ENCODE peak calls at places on chromosome 3, in ten cellular contexts. B is memory B cell; Z is AML-193; A is erythroblast; F is RWPE1; T is anterior cingulate cortex; Y is GM18507; S is C1 segment of cervical spinal cord; U is activated CD4-positive, CD25-positive, alpha-beta regulatory T cell treated with anti-CD3 and anti-CD28 coated beads, Interleukin-2, amount 50 U/mL, for 72 hours; X is CD8-positive, alpha-beta memory T cell. I is an unnamed sample.

GRCh38 chr3:113532698-113533533 is 561 bp downstream of the SIDT1 start:
- DNase-seq in B (peak; percentile 64), Z (no peak), A (peak; percentile 19), F (no peak), T (peak; percentile 48), Y (no peak), S (no peak), U (peak; percentile 46), X (no peak), I (peak; percentile 56)

GRCh38 chr3:171982829-171983228 is 56.5 kb upstream of the FNDC3B start:
- DNase-seq in B (no peak), Z (no peak), A (no peak), F (no peak), T (no peak), Y (no peak), S (no peak), U (no peak), X (no peak), I (no peak)

GRCh38 chr3:22263042-22263441 is 512.0 kb upstream of the ZNF385D start:
- DNase-seq in B (no peak), Z (no peak), A (no peak), F (peak; percentile 14), T (no peak), Y (no peak), S (no peak), U (no peak), X (no peak), I (no peak)

GRCh38 chr3:31213869-31214486 is 318.7 kb upstream of the STT3B start:
- DNase-seq in B (no peak), Z (peak; percentile 56), A (no peak), F (no peak), T (no peak), Y (no peak), S (no peak), U (no peak), X (peak; percentile 67), I (no peak)

GRCh38 chr3:14847613-14848541 is 29.1 kb downstream of the FGD5 start:
- DNase-seq in B (no peak), Z (no peak), A (no peak), F (peak; percentile 8), T (no peak), Y (peak; percentile 38), S (no peak), U (no peak), X (no peak), I (no peak)

GRCh38 chr3:99678023-99678422 is 39.6 kb downstream of the COL8A1 start:
- DNase-seq in B (no peak), Z (no peak), A (no peak), F (no peak), T (no peak), Y (no peak), S (no peak), U (no peak), X (no peak), I (no peak)

GRCh38 chr3:132593950-132594328 is 3.1 kb upstream of the ACKR4 start:
- DNase-seq in B (no peak), Z (no peak), A (no peak), F (peak; percentile 69), T (no peak), Y (no peak), S (no peak), U (no peak), X (no peak), I (no peak)

GRCh38 chr3:82802501-82802900 is 1041.1 kb upstream of the GBE1 start:
- DNase-seq in B (no peak), Z (no peak), A (no peak), F (peak; percentile 29), T (no peak), Y (no peak), S (no peak), U (no peak), X (no peak), I (no peak)

GRCh38 chr3:194121881-194122280 is 14.1 kb upstream of the HES1 start:
- DNase-seq in B (no peak), Z (no peak), A (no peak), F (peak; percentile 72), T (no peak), Y (no peak), S (no peak), U (no peak), X (no peak), I (no peak)

GRCh38 chr3:156787926-156788663 is 38.1 kb upstream of the LEKR1 start:
- DNase-seq in B (no peak), Z (no peak), A (peak; percentile 14), F (peak; percentile 92), T (no peak), Y (no peak), S (no peak), U (no peak), X (no peak), I (no peak)

GRCh38 chr3:31958721-31959152 is 22.3 kb downstream of the OSBPL10 start:
- DNase-seq in B (no peak), Z (no peak), A (no peak), F (no peak), T (no peak), Y (no peak), S (no peak), U (no peak), X (no peak), I (peak; percentile 5)

GRCh38 chr3:155217591-155217990 is 75.9 kb downstream of the STRIT1 start:
- DNase-seq in B (no peak), Z (no peak), A (no peak), F (peak; percentile 26), T (no peak), Y (no peak), S (no peak), U (no peak), X (no peak), I (no peak)

GRCh38 chr3:28576590-28577220 is 228.1 kb upstream of the AZI2 start:
- DNase-seq in B (no peak), Z (no peak), A (no peak), F (no peak), T (peak; percentile 20), Y (no peak), S (no peak), U (no peak), X (no peak), I (peak; percentile 54)

GRCh38 chr3:31240466-31240865 is 292.3 kb upstream of the STT3B start:
- DNase-seq in B (no peak), Z (no peak), A (no peak), F (no peak), T (no peak), Y (no peak), S (no peak), U (no peak), X (no peak), I (no peak)

GRCh38 chr3:150132101-150132749 is 161.5 kb upstream of the PFN2 start:
- DNase-seq in B (no peak), Z (no peak), A (no peak), F (no peak), T (no peak), Y (no peak), S (no peak), U (no peak), X (no peak), I (peak; percentile 26)

GRCh38 chr3:114409291-114409690 is 115.5 kb downstream of the TIGIT start:
- DNase-seq in B (no peak), Z (no peak), A (no peak), F (no peak), T (no peak), Y (no peak), S (no peak), U (no peak), X (no peak), I (peak; percentile 82)

GRCh38 chr3:123853686-123854372 is 30.3 kb downstream of the MYLK start:
- DNase-seq in B (no peak), Z (no peak), A (no peak), F (no peak), T (no peak), Y (no peak), S (no peak), U (no peak), X (no peak), I (no peak)

GRCh38 chr3:46863261-46863782 is at the start of gene MYL3:
- DNase-seq in B (no peak), Z (no peak), A (no peak), F (no peak), T (no peak), Y (no peak), S (no peak), U (no peak), X (no peak), I (no peak)

GRCh38 chr3:127133971-127134370 is 59.0 kb upstream of the PRR23E start:
- DNase-seq in B (no peak), Z (no peak), A (no peak), F (no peak), T (no peak), Y (no peak), S (no peak), U (no peak), X (no peak), I (no peak)

GRCh38 chr3:184368804-184369183 is 7.3 kb downstream of the POLR2H start:
- DNase-seq in B (no peak), Z (no peak), A (no peak), F (no peak), T (peak; percentile 27), Y (no peak), S (peak; percentile 78), U (no peak), X (no peak), I (no peak)

GRCh38 chr3:14633819-14634424 is 17.6 kb upstream of the CCDC174 start:
- DNase-seq in B (peak; percentile 38), Z (peak; percentile 85), A (peak; percentile 86), F (no peak), T (peak; percentile 30), Y (peak; percentile 42), S (no peak), U (peak; percentile 60), X (peak; percentile 43), I (peak; percentile 59)

GRCh38 chr3:62144482-62144881 is 228.9 kb downstream of the FEZF2 start:
- DNase-seq in B (no peak), Z (no peak), A (no peak), F (no peak), T (no peak), Y (no peak), S (no peak), U (no peak), X (no peak), I (no peak)

GRCh38 chr3:27357665-27358258 is 11.4 kb downstream of the NEK10 start:
- DNase-seq in B (peak; percentile 33), Z (peak; percentile 74), A (peak; percentile 62), F (peak; percentile 20), T (no peak), Y (peak; percentile 26), S (no peak), U (peak; percentile 39), X (peak; percentile 42), I (peak; percentile 58)

GRCh38 chr3:32866533-32866932 is 48.7 kb downstream of the TRIM71 start:
- DNase-seq in B (no peak), Z (no peak), A (no peak), F (no peak), T (no peak), Y (no peak), S (no peak), U (no peak), X (no peak), I (no peak)

GRCh38 chr3:119937229-119937628 is 155.3 kb downstream of the NR1I2 start:
- DNase-seq in B (no peak), Z (no peak), A (no peak), F (no peak), T (no peak), Y (peak; percentile 29), S (no peak), U (no peak), X (peak; percentile 47), I (no peak)

GRCh38 chr3:182808041-182808765 is 14.9 kb downstream of the ATP11B start:
- DNase-seq in B (no peak), Z (no peak), A (no peak), F (no peak), T (no peak), Y (no peak), S (no peak), U (no peak), X (no peak), I (no peak)

GRCh38 chr3:79361748-79362378 is 405.9 kb downstream of the ROBO1 start:
- DNase-seq in B (no peak), Z (peak; percentile 64), A (peak; percentile 45), F (peak; percentile 5), T (no peak), Y (no peak), S (no peak), U (no peak), X (no peak), I (peak; percentile 6)

GRCh38 chr3:102258666-102259227 is 176.1 kb upstream of the ZPLD1 start:
- DNase-seq in B (no peak), Z (no peak), A (no peak), F (no peak), T (no peak), Y (no peak), S (no peak), U (no peak), X (no peak), I (no peak)

I was measured in NCI-H146.